ENCODE peak calls at places on chromosomes 16 and 17, in four cellular contexts. One of them, this sample, is unnamed.
A peak's percentile ranks its signal among the peaks of the same experiment; 100 is the strongest.

GRCh38 chr16:88497561-88498420 is 44.7 kb downstream of the ZFPM1 start:
- DNase-seq in aorta: no peak
- DNase-seq in heart right ventricle: peak; percentile 19
- DNase-seq in PC-9: no peak
- DNase-seq in this sample: no peak

GRCh38 chr16:73037331-73037745 is 10.6 kb downstream of the ZFHX3 start:
- DNase-seq in aorta: no peak
- DNase-seq in heart right ventricle: no peak
- DNase-seq in PC-9: peak; percentile 20
- DNase-seq in this sample: no peak

GRCh38 chr16:1909661-1910231 is 8.5 kb downstream of the HS3ST6 start:
- DNase-seq in aorta: peak; percentile 54
- DNase-seq in heart right ventricle: no peak
- DNase-seq in PC-9: peak; percentile 41
- DNase-seq in this sample: no peak

GRCh38 chr16:47847220-47847970 is 308.4 kb downstream of the ABCC12 start:
- DNase-seq in aorta: no peak
- DNase-seq in heart right ventricle: no peak
- DNase-seq in PC-9: no peak
- DNase-seq in this sample: no peak

GRCh38 chr16:50313596-50314483 is 47.5 kb downstream of the ADCY7 start:
- DNase-seq in aorta: peak; percentile 85
- DNase-seq in heart right ventricle: peak; percentile 44
- DNase-seq in PC-9: peak; percentile 16
- DNase-seq in this sample: no peak

GRCh38 chr17:41140360-41141132 is at the start of gene KRTAP4-6:
- DNase-seq in aorta: no peak
- DNase-seq in heart right ventricle: no peak
- DNase-seq in PC-9: peak; percentile 24
- DNase-seq in this sample: no peak

GRCh38 chr17:9371019-9371418 is 204.6 kb downstream of the STX8 start:
- DNase-seq in aorta: no peak
- DNase-seq in heart right ventricle: peak; percentile 31
- DNase-seq in PC-9: peak; percentile 8
- DNase-seq in this sample: no peak

GRCh38 chr16:89853306-89853993 is 19.9 kb upstream of the TCF25 start:
- DNase-seq in aorta: no peak
- DNase-seq in heart right ventricle: no peak
- DNase-seq in PC-9: no peak
- DNase-seq in this sample: no peak

GRCh38 chr17:65553646-65554567 is 7.5 kb downstream of the AXIN2 start:
- DNase-seq in aorta: no peak
- DNase-seq in heart right ventricle: no peak
- DNase-seq in PC-9: no peak
- DNase-seq in this sample: no peak

GRCh38 chr16:84484579-84485254 is 19.7 kb downstream of the MEAK7 start:
- DNase-seq in aorta: peak; percentile 79
- DNase-seq in heart right ventricle: peak; percentile 66
- DNase-seq in PC-9: peak; percentile 31
- DNase-seq in this sample: no peak

GRCh38 chr16:57196753-57197152 is 10.6 kb downstream of the RSPRY1 start:
- DNase-seq in aorta: no peak
- DNase-seq in heart right ventricle: no peak
- DNase-seq in PC-9: no peak
- DNase-seq in this sample: no peak

GRCh38 chr16:74999208-74999682 is 421 bp downstream of the ZNRF1 start:
- DNase-seq in aorta: peak; percentile 84
- DNase-seq in heart right ventricle: peak; percentile 23
- DNase-seq in PC-9: no peak
- DNase-seq in this sample: no peak

GRCh38 chr16:83744521-83744981 is 63.2 kb upstream of the HSBP1 start:
- DNase-seq in aorta: no peak
- DNase-seq in heart right ventricle: no peak
- DNase-seq in PC-9: peak; percentile 17
- DNase-seq in this sample: no peak

GRCh38 chr17:75047398-75048098 is 523 bp downstream of the KCTD2 start:
- DNase-seq in aorta: no peak
- DNase-seq in heart right ventricle: peak; percentile 43
- DNase-seq in PC-9: peak; percentile 24
- DNase-seq in this sample: no peak

GRCh38 chr17:50079334-50080095 is 15.6 kb upstream of the PDK2 start:
- DNase-seq in aorta: peak; percentile 90
- DNase-seq in heart right ventricle: no peak
- DNase-seq in PC-9: peak; percentile 38
- DNase-seq in this sample: no peak

GRCh38 chr17:35804658-35805192 is 4.6 kb upstream of the TAF15 start:
- DNase-seq in aorta: no peak
- DNase-seq in heart right ventricle: peak; percentile 64
- DNase-seq in PC-9: peak; percentile 46
- DNase-seq in this sample: no peak

GRCh38 chr17:42171831-42172230 is 9.1 kb downstream of the KCNH4 start:
- DNase-seq in aorta: no peak
- DNase-seq in heart right ventricle: no peak
- DNase-seq in PC-9: no peak
- DNase-seq in this sample: no peak

GRCh38 chr17:65783845-65784334 is 222.4 kb upstream of the AXIN2 start:
- DNase-seq in aorta: no peak
- DNase-seq in heart right ventricle: no peak
- DNase-seq in PC-9: peak; percentile 17
- DNase-seq in this sample: no peak

GRCh38 chr17:46984341-46984740 is 5.3 kb upstream of the RPRML start:
- DNase-seq in aorta: no peak
- DNase-seq in heart right ventricle: no peak
- DNase-seq in PC-9: no peak
- DNase-seq in this sample: no peak

GRCh38 chr16:74034862-74035261 is 261.8 kb upstream of the PSMD7 start:
- DNase-seq in aorta: no peak
- DNase-seq in heart right ventricle: no peak
- DNase-seq in PC-9: no peak
- DNase-seq in this sample: no peak

GRCh38 chr16:68179196-68179795 is 56.6 kb downstream of the ESRP2 start:
- DNase-seq in aorta: no peak
- DNase-seq in heart right ventricle: no peak
- DNase-seq in PC-9: no peak
- DNase-seq in this sample: no peak

GRCh38 chr16:11016993-11017392 is 72.6 kb downstream of the CLEC16A start:
- DNase-seq in aorta: no peak
- DNase-seq in heart right ventricle: no peak
- DNase-seq in PC-9: peak; percentile 75
- DNase-seq in this sample: no peak

DNA sequence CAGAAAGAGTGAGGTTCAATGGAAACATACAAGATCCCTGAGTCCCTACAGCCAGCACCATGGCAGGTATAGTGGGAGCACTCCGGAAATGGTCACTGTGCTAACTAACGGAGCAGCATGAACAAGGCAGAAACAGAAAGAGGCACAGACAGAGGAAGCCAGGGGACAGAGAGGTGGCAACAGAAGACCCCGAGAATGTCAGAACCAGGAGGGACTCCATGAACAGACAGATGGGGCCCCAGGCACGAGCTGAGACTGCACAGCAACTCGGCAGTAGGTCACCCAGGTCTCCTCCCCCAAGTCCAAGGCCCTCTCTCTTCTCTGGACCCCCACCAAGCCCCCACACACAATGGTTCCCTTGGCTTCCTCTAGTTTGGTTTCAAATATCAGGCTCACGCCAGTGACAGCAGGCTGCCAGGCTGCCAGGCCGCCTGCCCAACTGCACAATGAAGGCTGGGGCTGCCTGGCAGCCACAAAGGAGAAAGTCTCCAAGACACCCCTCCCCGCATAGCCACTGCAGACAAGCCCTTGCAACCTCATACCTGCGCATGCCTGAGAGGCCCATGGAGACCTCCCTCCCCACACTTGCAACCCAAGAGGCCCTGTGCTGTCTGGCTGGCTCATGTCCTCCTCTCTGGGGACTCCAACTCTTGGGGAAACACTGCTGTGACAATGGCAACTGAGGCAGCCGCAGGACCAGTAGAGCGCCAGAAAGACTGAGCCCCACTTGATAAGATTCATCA is 54.7 kb downstream of the PIMREG start:
- DNase-seq in aorta: peak; percentile 33
- DNase-seq in heart right ventricle: no peak
- DNase-seq in PC-9: no peak
- DNase-seq in this sample: no peak
- H3K27ac ChIP-seq in aorta: no peak overlapping the region
- H3K27ac ChIP-seq in heart right ventricle: no peak overlapping the region
- H3K27ac ChIP-seq in PC-9: no peak overlapping the region
- H3K27ac ChIP-seq in this sample: no peak overlapping the region

DNA sequence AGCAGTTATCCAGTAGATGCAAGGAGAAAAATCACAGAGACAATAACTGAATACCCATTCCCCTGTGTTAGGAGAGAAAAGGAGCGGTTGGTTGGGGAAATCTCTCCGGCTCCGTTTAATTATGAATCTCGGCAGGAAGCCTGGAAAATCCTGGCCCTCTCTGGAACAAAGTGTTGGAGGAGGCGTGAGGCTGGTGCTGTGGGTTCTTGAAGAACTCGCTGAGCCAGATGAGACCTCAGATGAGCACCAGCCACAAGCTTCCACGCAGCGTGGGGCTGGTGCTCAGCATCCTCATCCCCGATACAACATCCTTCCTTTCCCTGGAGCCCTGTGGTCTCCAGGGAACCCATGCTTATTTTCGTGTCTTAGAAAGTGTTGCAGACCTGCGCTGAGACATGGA is 39.7 kb downstream of the CACNG4 start:
- DNase-seq in aorta: no peak
- DNase-seq in heart right ventricle: no peak
- DNase-seq in PC-9: no peak
- DNase-seq in this sample: no peak
- H3K27me3 ChIP-seq in aorta: no peaks in the 10 kb centered on the region
- H3K27me3 ChIP-seq in heart right ventricle: no peaks in the 10 kb centered on the region
- H3K27me3 ChIP-seq in PC-9: no peaks in the 10 kb centered on the region
- H3K27me3 ChIP-seq in this sample: peaks cover 4% of the 10 kb centered on the region

GRCh38 chr16:86052926-86053325 is 154.0 kb downstream of the IRF8 start:
- DNase-seq in aorta: no peak
- DNase-seq in heart right ventricle: no peak
- DNase-seq in PC-9: no peak
- DNase-seq in this sample: no peak
- H3K9me3 ChIP-seq in aorta: no peaks in the 10 kb centered on the region
- H3K9me3 ChIP-seq in heart right ventricle: no peaks in the 10 kb centered on the region
- H3K9me3 ChIP-seq in PC-9: no peaks in the 10 kb centered on the region
- H3K9me3 ChIP-seq in this sample: no peaks in the 10 kb centered on the region

GRCh38 chr16:64641343-64641742 is 480.5 kb downstream of the CDH11 start:
- DNase-seq in aorta: no peak
- DNase-seq in heart right ventricle: no peak
- DNase-seq in PC-9: no peak
- DNase-seq in this sample: no peak

DNA sequence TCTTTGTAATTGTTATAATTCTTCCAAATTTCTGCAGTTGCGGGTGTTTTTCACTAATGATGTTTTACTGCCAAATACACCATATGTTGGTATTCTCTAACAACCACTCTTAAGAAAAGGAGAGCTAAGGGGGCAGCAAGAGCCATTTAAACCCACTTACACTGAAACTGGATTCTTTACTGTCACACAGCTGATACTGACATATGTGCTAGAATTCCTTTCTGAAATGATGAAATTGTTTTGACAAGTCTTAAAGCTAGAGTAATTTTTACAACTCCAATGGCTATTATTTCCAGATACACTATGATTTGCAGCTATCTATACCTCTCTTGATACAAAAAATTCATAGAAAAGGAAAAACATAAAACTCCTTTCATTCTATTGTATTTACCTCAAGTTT is 483.1 kb downstream of the CDH11 start:
- DNase-seq in aorta: no peak
- DNase-seq in heart right ventricle: no peak
- DNase-seq in PC-9: no peak
- DNase-seq in this sample: no peak
- H3K27ac ChIP-seq in aorta: no peak overlapping the region
- H3K27ac ChIP-seq in heart right ventricle: no peak overlapping the region
- H3K27ac ChIP-seq in PC-9: no peak overlapping the region
- H3K27ac ChIP-seq in this sample: no peak overlapping the region

DNA sequence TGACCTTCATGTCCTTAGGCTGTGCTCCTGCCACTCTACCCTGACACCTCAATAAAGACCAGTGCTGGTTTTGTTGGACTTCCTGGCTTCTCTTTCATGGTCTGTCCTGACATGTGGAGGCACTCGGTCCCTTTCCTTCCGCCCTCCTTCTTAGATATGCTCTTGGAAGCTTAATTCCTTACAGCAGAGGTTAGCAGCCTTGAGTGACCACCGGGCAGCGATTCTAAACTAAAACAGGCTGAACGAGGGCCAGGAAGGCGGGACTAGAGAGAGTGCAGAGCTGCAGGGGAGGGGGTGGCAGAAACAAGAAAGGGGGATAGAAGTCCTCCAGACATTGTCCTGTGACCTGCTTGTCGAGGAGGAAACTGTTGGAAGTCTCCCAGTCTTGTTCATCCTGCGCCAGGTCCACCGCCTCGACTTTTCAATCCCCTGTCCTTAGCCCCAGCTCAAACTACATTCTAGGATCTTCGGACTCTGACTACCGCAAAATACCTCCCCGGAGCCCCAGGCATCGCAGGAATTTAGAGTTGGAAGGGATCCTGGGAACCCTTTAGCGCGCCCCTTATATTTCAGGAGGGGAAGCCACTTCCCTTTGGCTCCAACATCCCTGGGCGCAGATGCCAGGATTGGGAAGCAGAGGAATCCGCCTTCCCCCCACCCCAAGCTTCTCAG is 1.2 kb downstream of the AHSP start:
- DNase-seq in aorta: no peak
- DNase-seq in heart right ventricle: no peak
- DNase-seq in PC-9: no peak
- DNase-seq in this sample: no peak
- H3K27me3 ChIP-seq in aorta: no peaks in the 10 kb centered on the region
- H3K27me3 ChIP-seq in heart right ventricle: peaks cover 4% of the 10 kb centered on the region
- H3K27me3 ChIP-seq in PC-9: peaks cover 85% of the 10 kb centered on the region
- H3K27me3 ChIP-seq in this sample: peaks cover 22% of the 10 kb centered on the region

GRCh38 chr16:80164881-80165280 is 375.9 kb upstream of the DYNLRB2 start:
- DNase-seq in aorta: no peak
- DNase-seq in heart right ventricle: no peak
- DNase-seq in PC-9: no peak
- DNase-seq in this sample: no peak

GRCh38 chr16:80171199-80171598 is 369.6 kb upstream of the DYNLRB2 start:
- DNase-seq in aorta: no peak
- DNase-seq in heart right ventricle: no peak
- DNase-seq in PC-9: no peak
- DNase-seq in this sample: no peak

GRCh38 chr16:80166082-80166481 is 374.7 kb upstream of the DYNLRB2 start:
- DNase-seq in aorta: no peak
- DNase-seq in heart right ventricle: no peak
- DNase-seq in PC-9: no peak
- DNase-seq in this sample: no peak

GRCh38 chr16:80171746-80172145 is 369.0 kb upstream of the DYNLRB2 start:
- DNase-seq in aorta: no peak
- DNase-seq in heart right ventricle: no peak
- DNase-seq in PC-9: no peak
- DNase-seq in this sample: no peak

DNA sequence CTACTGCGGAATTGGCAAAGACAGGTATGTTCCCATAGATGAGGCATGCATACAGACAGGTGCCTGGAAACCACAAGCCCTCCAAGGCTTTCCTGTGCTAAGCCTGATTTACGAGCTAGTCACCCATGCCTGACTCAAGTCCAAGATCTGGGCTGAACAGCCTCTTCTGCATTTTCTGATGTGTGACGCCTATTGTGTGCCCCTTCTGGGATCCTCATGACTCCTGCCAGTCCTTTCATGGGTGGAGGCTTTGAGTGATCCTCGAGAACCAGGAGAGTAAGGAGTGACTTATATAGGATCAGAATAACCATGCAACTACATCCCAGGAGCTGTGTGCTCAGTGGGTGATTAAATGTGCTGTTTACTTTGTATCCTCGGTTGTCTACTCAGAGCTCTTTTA is 373.1 kb upstream of the DYNLRB2 start:
- DNase-seq in aorta: no peak
- DNase-seq in heart right ventricle: no peak
- DNase-seq in PC-9: no peak
- DNase-seq in this sample: no peak
- H3K9me3 ChIP-seq in aorta: peaks cover 3% of the 10 kb centered on the region
- H3K9me3 ChIP-seq in heart right ventricle: peaks cover 7% of the 10 kb centered on the region
- H3K9me3 ChIP-seq in PC-9: no peaks in the 10 kb centered on the region
- H3K9me3 ChIP-seq in this sample: no peaks in the 10 kb centered on the region

This sample was measured in CD4-positive, alpha-beta T cell.